ENCODE peak calls at places on chromosomes 4 and X, in four cellular contexts. Q, B, C and E are unnamed samples.

GRCh38 chrX:120672389-120672788 is 42.5 kb upstream of the C1GALT1C1 start:
- DNase-seq in Q (peak), B (no peak), C (peak), E (peak)

GRCh38 chr4:139975830-139976272 is 178.1 kb downstream of the MAML3 start:
- DNase-seq in Q (no peak), B (no peak), C (peak), E (no peak)

GRCh38 chrX:9677098-9677739 is 88.4 kb downstream of the GPR143 start:
- DNase-seq in Q (peak), B (no peak), C (peak), E (no peak)

GRCh38 chr4:82801910-82802521 is 3.4 kb upstream of the SCD5 start:
- DNase-seq in Q (no peak), B (no peak), C (no peak), E (no peak)

GRCh38 chrX:9644335-9644734 is 121.3 kb downstream of the GPR143 start:
- DNase-seq in Q (no peak), B (no peak), C (no peak), E (no peak)

GRCh38 chr4:2330119-2331042 is 68.5 kb upstream of the MXD4 start:
- DNase-seq in Q (no peak), B (no peak), C (peak), E (peak)

GRCh38 chr4:185534850-185535761 is at the start of gene PDLIM3:
- DNase-seq in Q (peak), B (peak), C (no peak), E (no peak)

GRCh38 chr4:117466388-117466787 is 381.0 kb upstream of the TRAM1L1 start:
- DNase-seq in Q (no peak), B (peak), C (no peak), E (no peak)

GRCh38 chrX:48899078-48899410 is 1.3 kb downstream of the PQBP1 start:
- DNase-seq in Q (no peak), B (no peak), C (no peak), E (no peak)

GRCh38 chrX:110448459-110448858 is 89.8 kb downstream of the RTL9 start:
- DNase-seq in Q (no peak), B (no peak), C (no peak), E (no peak)

GRCh38 chr4:17336524-17336941 is 175.4 kb downstream of the QDPR start:
- DNase-seq in Q (no peak), B (peak), C (no peak), E (no peak)